ENCODE peak calls at places on chromosome 3, in four cellular contexts. N, V, L and T are unnamed samples.

GRCh38 chr3:45939341-45939771 is 3.9 kb upstream of the CXCR6 start:
- DNase-seq in N (no peak), V (no peak), L (no peak), T (peak)

GRCh38 chr3:15453991-15454625 is 26.7 kb downstream of the EAF1 start:
- DNase-seq in N (no peak), V (no peak), L (no peak), T (no peak)

GRCh38 chr3:24264748-24265158 is 229.9 kb downstream of the THRB start:
- DNase-seq in N (no peak), V (peak), L (no peak), T (peak)

GRCh38 chr3:177041021-177041729 is 156.1 kb downstream of the TBL1XR1 start:
- DNase-seq in N (no peak), V (peak), L (no peak), T (no peak)

GRCh38 chr3:167941234-167941995 is 154.3 kb downstream of the GOLIM4 start:
- DNase-seq in N (no peak), V (peak), L (no peak), T (no peak)

GRCh38 chr3:14588713-14589112 is 48.6 kb upstream of the GRIP2 start:
- DNase-seq in N (no peak), V (no peak), L (no peak), T (no peak)

GRCh38 chr3:58585005-58585786 is 8.0 kb upstream of the FAM107A start:
- DNase-seq in N (peak), V (peak), L (peak), T (peak)

GRCh38 chr3:53250453-53250852 is 5.4 kb downstream of the TKT start:
- DNase-seq in N (no peak), V (no peak), L (no peak), T (no peak)

GRCh38 chr3:141104151-141104741 is 53.1 kb downstream of the SPSB4 start:
- DNase-seq in N (peak), V (peak), L (no peak), T (no peak)

GRCh38 chr3:148791296-148791695 is 36.3 kb upstream of the CPB1 start:
- DNase-seq in N (no peak), V (peak), L (no peak), T (no peak)

GRCh38 chr3:142680710-142681109 is 43.1 kb upstream of the TRPC1 start:
- DNase-seq in N (no peak), V (no peak), L (no peak), T (no peak)

GRCh38 chr3:150419959-150420358 is 11.9 kb downstream of the TSC22D2 start:
- DNase-seq in N (no peak), V (no peak), L (no peak), T (no peak)

GRCh38 chr3:159978353-159978752 is 10.3 kb upstream of the IL12A start:
- DNase-seq in N (no peak), V (no peak), L (no peak), T (peak)

GRCh38 chr3:153242900-153243299 is 80.9 kb downstream of the RAP2B start:
- DNase-seq in N (no peak), V (no peak), L (no peak), T (no peak)

GRCh38 chr3:158631986-158632385 is 12.3 kb upstream of the GFM1 start:
- DNase-seq in N (no peak), V (no peak), L (no peak), T (no peak)

GRCh38 chr3:45922039-45922326 is 21.3 kb upstream of the CXCR6 start:
- DNase-seq in N (no peak), V (no peak), L (no peak), T (no peak)

GRCh38 chr3:124599779-124600693 is 130.2 kb upstream of the UMPS start:
- DNase-seq in N (no peak), V (no peak), L (no peak), T (no peak)

DNA sequence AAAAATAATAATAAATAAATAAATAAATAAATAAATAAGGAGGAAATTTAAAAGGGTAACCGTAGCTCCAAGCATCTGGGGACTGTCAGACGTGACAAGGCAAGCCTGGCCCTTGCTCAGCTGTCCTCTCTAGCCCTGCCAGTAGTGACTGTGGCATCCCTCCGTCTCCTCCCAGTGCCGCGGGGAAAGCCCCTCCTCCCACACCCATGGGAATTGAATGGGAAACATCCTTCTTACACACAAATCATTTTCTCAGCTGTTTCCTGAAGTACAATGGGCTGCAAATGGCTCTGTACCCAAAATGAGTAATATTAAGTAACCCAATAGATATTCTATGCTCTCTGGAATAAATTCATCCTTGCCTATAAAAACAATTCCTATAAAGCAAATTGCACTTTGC is 101.6 kb upstream of the RAD18 start:
- DNase-seq in N (peak), V (no peak), L (no peak), T (no peak)
- TF ChIP-seq CTCF in N (no peak), V (no peak), L (no peak), T (no peak)

DNA sequence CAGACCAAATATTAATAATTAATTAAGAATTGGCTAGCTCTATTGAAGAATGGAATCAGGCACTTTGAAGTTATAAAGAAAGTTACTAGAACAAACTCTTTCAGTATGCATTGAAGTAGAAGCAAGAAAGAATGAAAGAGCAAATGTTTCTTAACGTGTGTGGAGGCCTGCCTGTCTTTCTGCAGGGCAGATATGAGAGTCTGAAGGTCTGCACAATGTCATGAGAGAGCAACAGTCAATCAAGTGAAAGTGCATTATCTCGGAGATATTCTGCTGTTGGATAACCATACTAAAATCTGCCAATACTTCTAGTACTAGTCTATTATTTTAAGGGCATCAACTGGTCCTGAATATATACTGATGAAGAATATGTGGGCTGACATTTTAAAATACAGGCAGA is 1270.8 kb downstream of the ZPLD1 start:
- DNase-seq in N (no peak), V (no peak), L (no peak), T (no peak)
- H3K4me3 ChIP-seq in N (no peak), V (no peak), L (no peak), T (no peak)

DNA sequence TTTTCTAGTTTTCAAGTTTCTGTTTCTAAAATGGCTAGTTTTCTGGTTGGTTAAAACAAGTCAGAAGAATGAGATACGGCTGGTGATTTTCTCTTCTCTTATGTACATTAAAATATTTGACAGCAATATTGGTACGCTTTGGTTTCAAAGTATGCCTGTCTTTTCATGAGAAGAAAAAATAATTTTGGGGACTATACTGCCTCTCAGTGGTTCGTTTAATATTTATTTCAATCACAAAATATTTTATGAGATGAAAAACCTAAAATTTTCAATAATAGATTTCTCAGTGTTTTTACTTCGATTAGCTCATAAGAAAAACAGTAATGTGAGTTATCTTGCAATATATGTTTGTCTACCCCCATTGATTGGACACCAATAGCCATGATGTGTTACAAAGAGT is 72.8 kb upstream of the AADACL2 start:
- DNase-seq in N (no peak), V (no peak), L (no peak), T (no peak)
- TF ChIP-seq CTCF in N (peak), V (no peak), L (no peak), T (no peak)

GRCh38 chr3:87088366-87088983 is 97.5 kb upstream of the VGLL3 start:
- DNase-seq in N (no peak), V (no peak), L (peak), T (peak)
- H3K4me3 ChIP-seq in N (peak), V (peak), L (peak), T (peak)

DNA sequence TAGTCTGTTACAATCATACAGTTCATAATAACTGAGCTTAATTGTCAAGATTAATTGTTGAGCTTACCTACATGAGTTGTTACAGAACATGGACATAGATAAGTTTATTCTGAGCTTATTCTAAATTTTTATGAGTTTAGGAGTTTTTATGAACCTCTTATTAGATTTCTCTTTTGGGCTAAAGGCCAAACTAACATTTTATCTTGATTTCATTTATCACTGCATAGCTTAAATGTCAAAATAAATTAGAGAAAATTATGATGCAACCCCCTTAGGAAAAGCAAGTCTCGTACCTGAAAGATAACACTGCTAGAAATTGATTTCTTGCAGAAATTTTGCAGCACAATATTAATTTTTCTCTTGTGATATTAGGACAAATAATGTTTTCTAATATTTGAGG is 54.5 kb downstream of the CNTN6 start:
- DNase-seq in N (no peak), V (no peak), L (no peak), T (no peak)
- TF ChIP-seq CTCF in N (no peak), V (no peak), L (no peak), T (no peak)

GRCh38 chr3:52018319-52019000 is 22.8 kb upstream of the RPL29 start:
- DNase-seq in N (no peak), V (no peak), L (no peak), T (no peak)

GRCh38 chr3:52014613-52015012 is 18.9 kb upstream of the RPL29 start:
- DNase-seq in N (no peak), V (no peak), L (no peak), T (no peak)

GRCh38 chr3:52013802-52014598 is 18.3 kb upstream of the RPL29 start:
- DNase-seq in N (no peak), V (no peak), L (no peak), T (no peak)

GRCh38 chr3:52017467-52018065 is 21.9 kb upstream of the RPL29 start:
- DNase-seq in N (no peak), V (no peak), L (no peak), T (no peak)

GRCh38 chr3:52015431-52016256 is 19.9 kb upstream of the RPL29 start:
- DNase-seq in N (no peak), V (no peak), L (no peak), T (no peak)
- H3K4me3 ChIP-seq in N (no peak), V (no peak), L (no peak), T (no peak)

GRCh38 chr3:186080849-186081438 is 27.9 kb downstream of the ETV5 start:
- DNase-seq in N (no peak), V (no peak), L (no peak), T (no peak)

GRCh38 chr3:186082150-186082549 is 26.7 kb downstream of the ETV5 start:
- DNase-seq in N (no peak), V (no peak), L (no peak), T (no peak)

GRCh38 chr3:186077466-186077865 is 31.4 kb downstream of the ETV5 start:
- DNase-seq in N (no peak), V (no peak), L (no peak), T (no peak)

GRCh38 chr3:186081678-186082077 is 27.2 kb downstream of the ETV5 start:
- DNase-seq in N (no peak), V (no peak), L (no peak), T (no peak)

GRCh38 chr3:186079925-186080324 is 29.0 kb downstream of the ETV5 start:
- DNase-seq in N (no peak), V (no peak), L (no peak), T (no peak)
- TF ChIP-seq CTCF in N (no peak), V (no peak), L (no peak), T (no peak)

DNA sequence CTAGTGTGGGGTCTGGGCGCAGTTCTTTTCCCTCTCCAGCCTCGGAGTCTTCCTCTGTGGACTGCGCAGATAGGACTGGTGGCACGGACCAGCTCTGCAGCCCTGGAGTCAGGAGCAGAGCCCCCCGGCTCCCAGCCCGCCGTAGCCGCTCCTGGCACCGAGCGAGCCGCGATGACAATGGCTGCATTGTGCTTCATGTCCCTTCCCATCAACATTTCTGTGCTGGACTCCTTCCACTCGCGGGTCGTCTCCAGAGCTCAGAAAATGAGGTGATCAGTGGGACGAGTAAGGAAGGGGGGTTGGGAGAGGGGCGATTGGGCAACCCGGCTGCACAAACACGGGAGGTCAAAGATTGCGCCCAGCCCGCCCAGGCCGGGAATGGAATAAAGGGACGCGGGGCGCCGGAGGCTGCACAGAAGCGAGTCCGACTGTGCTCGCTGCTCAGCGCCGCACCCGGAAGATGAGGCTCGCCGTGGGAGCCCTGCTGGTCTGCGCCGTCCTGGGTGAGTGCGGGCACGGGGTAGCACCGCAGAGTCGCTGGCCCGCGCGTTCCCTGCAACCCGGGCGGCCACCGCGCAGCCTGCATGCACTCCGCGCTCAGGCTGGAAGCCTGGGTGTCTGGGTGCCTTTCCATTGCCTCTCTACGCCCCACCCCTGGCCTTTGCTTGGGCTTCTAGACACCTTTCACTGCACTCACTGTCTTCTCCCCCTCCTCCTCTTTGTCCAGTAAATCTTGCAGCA is at the start of gene TF:
- DNase-seq in N (no peak), V (no peak), L (no peak), T (no peak)
- H3K4me3 ChIP-seq in N (peak), V (no peak), L (no peak), T (no peak)

GRCh38 chr3:49568965-49569364 is 14.7 kb downstream of the BSN start:
- DNase-seq in N (no peak), V (no peak), L (no peak), T (no peak)

GRCh38 chr3:49563766-49564165 is 9.5 kb downstream of the BSN start:
- DNase-seq in N (no peak), V (no peak), L (no peak), T (no peak)

GRCh38 chr3:49567406-49567805 is 13.1 kb downstream of the BSN start:
- DNase-seq in N (no peak), V (no peak), L (no peak), T (no peak)

GRCh38 chr3:49566312-49566711 is 12.0 kb downstream of the BSN start:
- DNase-seq in N (no peak), V (no peak), L (no peak), T (peak)

DNA sequence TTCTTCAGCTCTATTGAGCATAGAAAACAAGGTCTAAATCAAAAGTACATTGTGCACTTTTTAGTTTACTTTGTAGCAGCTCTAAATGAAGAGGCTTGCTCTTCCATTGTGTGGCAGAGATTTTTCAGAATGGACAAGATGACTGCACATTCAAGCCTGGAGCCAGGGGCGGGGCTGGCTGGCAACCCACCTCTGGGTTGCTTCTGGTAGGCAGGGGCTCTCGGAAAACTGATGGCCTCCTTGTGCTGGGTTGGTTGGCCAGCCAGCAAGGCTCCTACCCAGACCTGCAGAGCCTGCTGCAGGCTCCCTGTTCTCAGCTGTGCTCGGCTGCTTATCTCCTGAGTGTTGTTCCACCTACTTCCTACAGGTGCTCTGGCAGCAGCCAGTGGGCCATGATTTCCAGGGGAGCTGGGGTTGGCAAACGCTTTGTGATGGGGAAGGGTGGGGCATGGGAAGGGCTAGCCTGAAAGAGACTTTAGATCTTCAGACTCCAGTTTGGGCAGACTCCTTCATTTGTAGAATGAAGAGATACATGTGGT is 8.8 kb downstream of the BSN start:
- DNase-seq in N (no peak), V (no peak), L (no peak), T (no peak)
- TF ChIP-seq CTCF in N (no peak), V (no peak), L (no peak), T (no peak)

GRCh38 chr3:51361746-51362145 is 23.3 kb upstream of the MANF start:
- DNase-seq in N (no peak), V (no peak), L (no peak), T (no peak)
- H3K4me3 ChIP-seq in N (no peak), V (no peak), L (no peak), T (no peak)